ENCODE peak calls at places on chromosomes 7 and 10, in nine cellular contexts. P, I, N, R, H, M, Q, T and U are unnamed samples.

GRCh38 chr10:121490906-121491519 is 107.2 kb downstream of the FGFR2 start:
- DNase-seq in P (no peak), I (no peak), N (peak), R (no peak), H (no peak), M (no peak), Q (no peak), T (no peak), U (no peak)

GRCh38 chr7:158572000-158572828 is 15.4 kb downstream of the PTPRN2 start:
- DNase-seq in P (peak), I (no peak), N (no peak), R (no peak), H (no peak), M (no peak), Q (no peak), T (no peak), U (no peak)

GRCh38 chr7:151109094-151110048 is 23.1 kb downstream of the AGAP3 start:
- DNase-seq in P (no peak), I (no peak), N (no peak), R (peak), H (peak), M (no peak), Q (no peak), T (no peak), U (no peak)

GRCh38 chr7:96004598-96004997 is 232.2 kb downstream of the DYNC1I1 start:
- DNase-seq in P (no peak), I (no peak), N (no peak), R (no peak), H (peak), M (no peak), Q (no peak), T (no peak), U (no peak)

GRCh38 chr7:129282865-129283264 is 58.0 kb downstream of the AHCYL2 start:
- DNase-seq in P (no peak), I (no peak), N (no peak), R (no peak), H (no peak), M (no peak), Q (no peak), T (no peak), U (no peak)

GRCh38 chr7:55107946-55108345 is 89.1 kb downstream of the EGFR start:
- DNase-seq in P (no peak), I (no peak), N (no peak), R (no peak), H (no peak), M (no peak), Q (no peak), T (no peak), U (no peak)

GRCh38 chr10:29163746-29164145 is 125.1 kb upstream of the LYZL1 start:
- DNase-seq in P (no peak), I (no peak), N (no peak), R (no peak), H (no peak), M (no peak), Q (peak), T (no peak), U (no peak)

GRCh38 chr10:86969421-86970041 is 1.2 kb downstream of the ADIRF start:
- DNase-seq in P (no peak), I (no peak), N (peak), R (peak), H (no peak), M (no peak), Q (no peak), T (no peak), U (no peak)

GRCh38 chr7:139680676-139681462 is 96.9 kb downstream of the HIPK2 start:
- DNase-seq in P (no peak), I (peak), N (peak), R (no peak), H (peak), M (peak), Q (peak), T (peak), U (no peak)

GRCh38 chr10:25639646-25640045 is 294.4 kb upstream of the MYO3A start:
- DNase-seq in P (no peak), I (no peak), N (no peak), R (no peak), H (no peak), M (no peak), Q (no peak), T (no peak), U (no peak)

GRCh38 chr10:79184141-79184625 is 115.4 kb downstream of the ZMIZ1 start:
- DNase-seq in P (peak), I (no peak), N (no peak), R (no peak), H (peak), M (no peak), Q (peak), T (no peak), U (no peak)

GRCh38 chr7:158317238-158318205 is 270.1 kb downstream of the PTPRN2 start:
- DNase-seq in P (no peak), I (no peak), N (peak), R (peak), H (no peak), M (no peak), Q (no peak), T (no peak), U (no peak)